ENCODE peak calls at places on chromosomes 6 and 20, in six cellular contexts. T is HFFc6, S is activated T-helper 1 cell treated with Interleukin-2 at 50 U/mL for 16 hours, Q is Kasumi-1, B is HuH-7.5, W is osteocyte. M is an unnamed sample.
A peak's percentile ranks its signal among the peaks of the same experiment; 100 is the strongest.

GRCh38 chr20:4989570-4989969 is 11.7 kb downstream of the SLC23A2 start:
- DNase-seq in Q (no peak), S (no peak), T (no peak), W (no peak), B (no peak), M (no peak)

GRCh38 chr6:30044630-30045029 is 16.4 kb upstream of the POLR1H start:
- DNase-seq in B (no peak), W (no peak), Q (no peak), T (peak; percentile 71), S (no peak), M (no peak)

GRCh38 chr6:25154034-25154596 is 125.1 kb upstream of the CARMIL1 start:
- DNase-seq in S (no peak), B (no peak), W (no peak), T (no peak), Q (no peak), M (no peak)

GRCh38 chr6:43708857-43709653 is 21.5 kb upstream of the MRPS18A start:
- DNase-seq in T (peak; percentile 28), W (no peak), S (no peak), Q (no peak), B (no peak), M (no peak)

GRCh38 chr6:158991017-158991723 is 8.8 kb downstream of the RSPH3 start:
- DNase-seq in Q (no peak), T (no peak), B (no peak), S (no peak), W (no peak), M (no peak)

GRCh38 chr6:146891615-146892265 is 293.0 kb downstream of the ADGB start:
- DNase-seq in S (no peak), B (no peak), W (no peak), Q (no peak), T (no peak), M (no peak)

GRCh38 chr20:4341804-4342560 is 326.6 kb upstream of the RNF24 start:
- DNase-seq in B (no peak), T (peak; percentile 84), Q (no peak), W (no peak), S (no peak), M (no peak)

GRCh38 chr6:159376443-159377182 is 207.4 kb downstream of the FNDC1 start:
- DNase-seq in B (no peak), T (no peak), Q (no peak), W (no peak), S (no peak), M (no peak)

GRCh38 chr6:43570876-43571441 is 4.9 kb downstream of the XPO5 start:
- DNase-seq in S (no peak), B (no peak), W (no peak), T (no peak), Q (no peak), M (no peak)

GRCh38 chr6:39772559-39773283 is 19.5 kb upstream of the DAAM2 start:
- DNase-seq in T (peak; percentile 43), S (no peak), W (no peak), Q (no peak), B (no peak), M (no peak)

GRCh38 chr6:25169551-25170335 is 109.4 kb upstream of the CARMIL1 start:
- DNase-seq in Q (no peak), W (no peak), B (no peak), S (no peak), T (peak; percentile 17), M (no peak)

GRCh38 chr6:122405417-122405816 is 6.0 kb downstream of the HSF2 start:
- DNase-seq in T (peak; percentile 6), Q (no peak), W (no peak), S (no peak), B (no peak), M (no peak)

GRCh38 chr6:120405947-120406346 is 928.3 kb downstream of the TBC1D32 start:
- DNase-seq in B (no peak), T (no peak), Q (peak; percentile 21), W (no peak), S (no peak), M (no peak)

GRCh38 chr6:394641-395289 is 3.2 kb downstream of the IRF4 start:
- DNase-seq in B (no peak), T (no peak), Q (no peak), S (no peak), W (no peak), M (no peak)

GRCh38 chr6:132736239-132736638 is 21.5 kb downstream of the VNN2 start:
- DNase-seq in B (no peak), W (no peak), Q (no peak), S (no peak), T (no peak), M (no peak)

GRCh38 chr6:8026800-8027199 is 37.4 kb downstream of the BLOC1S5 start:
- DNase-seq in S (no peak), W (no peak), T (no peak), B (no peak), Q (no peak), M (no peak)

GRCh38 chr6:897561-898207 is 204.7 kb upstream of the EXOC2 start:
- DNase-seq in Q (no peak), T (no peak), B (no peak), S (no peak), W (no peak), M (no peak)

GRCh38 chr6:27604986-27605385 is 132.1 kb upstream of the ZNF184 start:
- DNase-seq in S (no peak), Q (no peak), W (no peak), B (no peak), T (no peak), M (no peak)

GRCh38 chr6:107491059-107491609 is 1.2 kb downstream of the SOBP start:
- DNase-seq in B (peak; percentile 48), W (no peak), T (no peak), S (no peak), Q (no peak), M (peak; percentile 87)

GRCh38 chr6:163415176-163415619 is 680 bp downstream of the QKI start:
- DNase-seq in S (no peak), B (no peak), Q (no peak), T (no peak), W (no peak), M (no peak)

GRCh38 chr6:90484903-90485302 is 102.0 kb downstream of the MAP3K7 start:
- DNase-seq in B (no peak), W (no peak), T (no peak), S (no peak), Q (no peak), M (no peak)

GRCh38 chr6:38503032-38503784 is 136.5 kb downstream of the BTBD9 start:
- DNase-seq in S (no peak), B (no peak), W (no peak), Q (no peak), T (no peak), M (no peak)

GRCh38 chr6:140175486-140175885 is 801.0 kb upstream of the CITED2 start:
- DNase-seq in Q (no peak), S (no peak), T (no peak), W (no peak), B (no peak), M (no peak)

GRCh38 chr6:119110601-119111548 is 32.4 kb upstream of the FAM184A start:
- DNase-seq in B (no peak), W (no peak), T (peak; percentile 42), S (no peak), Q (peak; percentile 67), M (no peak)

GRCh38 chr6:41677430-41678045 is 39.3 kb downstream of the MDFI start:
- DNase-seq in Q (no peak), B (no peak), W (no peak), S (no peak), T (no peak), M (no peak)

GRCh38 chr6:144778773-144779531 is 493.8 kb downstream of the UTRN start:
- DNase-seq in T (peak; percentile 15), Q (peak; percentile 2), W (no peak), S (no peak), B (no peak), M (no peak)